ENCODE peak calls at places on chromosomes 16 and 17, in seven cellular contexts. O, P, I, Q, H, B and F are unnamed samples.

GRCh38 chr17:70871180-70871818 is 702.0 kb downstream of the KCNJ2 start:
- DNase-seq in O (no peak), B (no peak), I (no peak), P (no peak), Q (no peak), H (no peak), F (no peak)

GRCh38 chr16:75023019-75023418 is 24.2 kb downstream of the ZNRF1 start:
- DNase-seq in B (no peak), Q (no peak), O (no peak), P (no peak), H (no peak), I (no peak), F (no peak)

GRCh38 chr17:32356750-32357149 is 6.8 kb downstream of the ZNF207 start:
- DNase-seq in H (no peak), P (no peak), B (no peak), O (no peak), I (no peak), Q (no peak), F (no peak)

GRCh38 chr17:57949649-57950048 is 5.6 kb downstream of the CUEDC1 start:
- DNase-seq in H (peak), B (no peak), O (no peak), I (no peak), P (no peak), Q (no peak), F (no peak)

GRCh38 chr17:62823111-62823895 is 15.2 kb upstream of the MARCHF10 start:
- DNase-seq in P (no peak), B (no peak), O (no peak), Q (no peak), H (no peak), I (no peak), F (no peak)

GRCh38 chr16:46757339-46758050 is 9.4 kb upstream of the MYLK3 start:
- DNase-seq in H (peak), O (no peak), B (no peak), I (peak), Q (peak), P (no peak), F (no peak)

GRCh38 chr16:50457979-50458461 is 89.2 kb upstream of the BRD7 start:
- DNase-seq in H (no peak), I (no peak), O (no peak), P (no peak), Q (no peak), B (no peak), F (no peak)

GRCh38 chr16:89670496-89671431 is 13.1 kb downstream of the SPATA33 start:
- DNase-seq in O (no peak), P (no peak), H (no peak), Q (no peak), B (no peak), I (no peak), F (no peak)

GRCh38 chr16:11474617-11475291 is 112.0 kb downstream of the LITAF start:
- DNase-seq in P (no peak), B (no peak), Q (no peak), O (no peak), I (peak), H (no peak), F (no peak)

GRCh38 chr17:43578699-43579569 is 32.8 kb upstream of the ETV4 start:
- DNase-seq in Q (no peak), P (no peak), B (no peak), I (no peak), O (no peak), H (no peak), F (no peak)

GRCh38 chr17:1636732-1637285 is 8.2 kb upstream of the SLC43A2 start:
- DNase-seq in I (no peak), P (no peak), O (no peak), B (no peak), H (no peak), Q (no peak), F (no peak)

GRCh38 chr16:82748026-82748425 is 121.3 kb downstream of the CDH13 start:
- DNase-seq in P (no peak), H (peak), B (no peak), I (no peak), Q (no peak), O (no peak), F (no peak)

GRCh38 chr16:89116341-89117238 is 22.9 kb downstream of the ACSF3 start:
- DNase-seq in Q (no peak), H (peak), B (no peak), O (no peak), P (peak), I (no peak), F (no peak)

GRCh38 chr16:48524348-48525200 is 85.4 kb downstream of the N4BP1 start:
- DNase-seq in B (peak), I (no peak), P (no peak), H (no peak), O (no peak), Q (no peak), F (no peak)

GRCh38 chr16:61263400-61263799 is 772.8 kb downstream of the CDH8 start:
- DNase-seq in B (no peak), H (no peak), O (no peak), P (no peak), I (no peak), Q (no peak), F (no peak)

GRCh38 chr17:58786586-58787295 is 31.1 kb downstream of the PPM1E start:
- DNase-seq in H (no peak), I (peak), P (no peak), B (no peak), O (no peak), Q (no peak), F (no peak)

GRCh38 chr16:54102888-54103866 is 183.4 kb downstream of the IRX3 start:
- DNase-seq in P (no peak), Q (no peak), I (no peak), O (no peak), B (no peak), H (no peak), F (no peak)

GRCh38 chr16:28977703-28978641 is 3.4 kb downstream of the SPNS1 start:
- DNase-seq in H (no peak), I (no peak), P (no peak), O (no peak), Q (no peak), B (no peak), F (no peak)

GRCh38 chr16:90008708-90009145 is 10.5 kb downstream of the DBNDD1 start:
- DNase-seq in Q (no peak), I (no peak), B (no peak), O (no peak), P (no peak), H (no peak), F (no peak)

GRCh38 chr17:66930933-66931332 is 33.6 kb upstream of the CACNG4 start:
- DNase-seq in O (no peak), H (no peak), Q (no peak), I (no peak), B (peak), P (no peak), F (no peak)

GRCh38 chr16:12119037-12119436 is 142.5 kb downstream of the SNX29 start:
- DNase-seq in Q (no peak), I (no peak), P (no peak), B (no peak), H (no peak), O (no peak), F (no peak)

GRCh38 chr17:81221371-81221841 is 1.4 kb downstream of the CEP131 start:
- DNase-seq in H (no peak), Q (no peak), P (no peak), B (no peak), I (no peak), O (no peak), F (no peak)

GRCh38 chr17:57324646-57325045 is 68.3 kb downstream of the MSI2 start:
- DNase-seq in O (no peak), H (no peak), Q (no peak), P (no peak), B (no peak), I (no peak), F (no peak)

GRCh38 chr16:69253796-69254426 is 57.2 kb upstream of the VPS4A start:
- DNase-seq in I (no peak), Q (peak), H (no peak), B (no peak), P (no peak), O (peak), F (no peak)

GRCh38 chr17:50691550-50692447 is 15.9 kb downstream of the ANKRD40 start:
- DNase-seq in I (peak), Q (no peak), H (no peak), B (peak), P (no peak), O (no peak), F (no peak)

GRCh38 chr16:1438229-1439057 is 5.9 kb downstream of the CCDC154 start:
- DNase-seq in B (no peak), I (no peak), Q (no peak), P (no peak), O (no peak), H (no peak), F (no peak)

GRCh38 chr16:86554599-86554916 is 477 bp downstream of the MTHFSD start:
- DNase-seq in B (no peak), H (no peak), Q (no peak), O (no peak), I (no peak), P (no peak), F (no peak)

GRCh38 chr16:84737192-84737591 is 37.4 kb downstream of the USP10 start:
- DNase-seq in P (no peak), O (no peak), I (no peak), B (no peak), Q (no peak), H (no peak), F (no peak)
- H3K27ac ChIP-seq in P (no peak), O (peak), I (peak), B (no peak), Q (peak), H (no peak), F (peak)

DNA sequence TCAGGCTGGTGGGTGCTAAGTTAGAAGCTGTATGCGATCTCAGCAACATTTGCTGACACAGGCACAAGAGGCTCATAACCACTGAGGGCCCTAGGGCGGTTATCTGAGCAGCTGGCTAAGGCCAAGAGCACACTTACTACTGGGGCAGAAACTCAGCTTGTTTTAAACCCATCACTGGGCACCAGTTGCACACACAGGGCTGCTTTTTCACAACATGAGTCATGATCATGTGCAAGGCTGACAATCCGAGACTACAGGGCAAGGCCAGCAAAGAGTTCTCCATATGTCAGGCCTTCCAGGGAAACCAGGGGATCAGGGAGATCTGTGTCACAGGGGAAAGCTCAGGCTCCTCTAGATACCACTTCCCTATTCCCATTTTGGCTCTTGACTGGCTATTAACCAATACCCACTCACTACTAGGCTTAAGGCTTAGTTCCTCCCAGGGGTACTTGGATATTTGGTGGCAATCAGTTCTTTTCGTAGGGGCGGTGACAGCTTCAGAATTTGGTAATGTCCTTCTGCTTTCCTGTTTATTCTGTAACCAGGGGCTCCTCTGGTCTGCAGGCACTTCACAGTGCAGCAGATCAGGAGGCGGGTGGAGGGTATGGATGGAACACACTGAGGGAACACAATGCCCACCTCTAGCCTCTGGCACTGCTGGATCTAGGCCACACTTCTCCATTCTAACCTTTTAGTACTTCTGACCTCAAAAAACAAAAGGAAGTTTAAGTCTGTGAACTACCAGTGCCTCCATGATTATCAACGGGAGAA is 44.9 kb upstream of the ERN1 start:
- DNase-seq in Q (no peak), O (no peak), P (no peak), B (no peak), I (no peak), H (peak), F (no peak)
- TF ChIP-seq POLR2A in Q (no peak), O (no peak), P (no peak), B (no peak), I (no peak), H (no peak), F (no peak)

GRCh38 chr16:57373117-57373947 is 1.0 kb downstream of the CX3CL1 start:
- DNase-seq in P (no peak), B (no peak), I (no peak), Q (no peak), O (no peak), H (no peak), F (no peak)
- H3K4me3 ChIP-seq in P (peak), B (peak), I (peak), Q (peak), O (peak), H (peak), F (peak)

GRCh38 chr17:18028114-18028513 is 10.9 kb downstream of the ATPAF2 start:
- DNase-seq in Q (no peak), P (no peak), I (no peak), H (no peak), O (no peak), B (no peak), F (no peak)

GRCh38 chr17:18028684-18029540 is 10.1 kb downstream of the ATPAF2 start:
- DNase-seq in Q (no peak), I (no peak), P (no peak), H (no peak), B (no peak), O (no peak), F (no peak)

GRCh38 chr17:18025596-18026407 is 13.2 kb downstream of the ATPAF2 start:
- DNase-seq in Q (no peak), H (no peak), P (no peak), I (no peak), B (no peak), O (no peak), F (no peak)

GRCh38 chr17:18026408-18026776 is 12.6 kb downstream of the ATPAF2 start:
- DNase-seq in Q (no peak), O (no peak), H (peak), P (no peak), B (no peak), I (no peak), F (no peak)

GRCh38 chr17:18027280-18027679 is 11.7 kb downstream of the ATPAF2 start:
- DNase-seq in P (no peak), B (no peak), H (no peak), Q (no peak), O (no peak), I (no peak), F (no peak)
- H3K27ac ChIP-seq in P (no peak), B (no peak), H (peak), Q (no peak), O (no peak), I (no peak), F (no peak)

GRCh38 chr17:37060094-37060493 is 111.3 kb downstream of the AATF start:
- DNase-seq in Q (no peak), H (no peak), B (no peak), P (no peak), I (no peak), O (no peak), F (no peak)

GRCh38 chr17:37054894-37055293 is 106.1 kb downstream of the AATF start:
- DNase-seq in Q (no peak), H (no peak), O (no peak), B (no peak), P (no peak), I (no peak), F (no peak)

GRCh38 chr17:37056622-37057021 is 107.9 kb downstream of the AATF start:
- DNase-seq in Q (no peak), B (no peak), P (no peak), O (no peak), I (no peak), H (no peak), F (no peak)

GRCh38 chr17:37051839-37052238 is 103.1 kb downstream of the AATF start:
- DNase-seq in P (no peak), H (no peak), Q (no peak), O (no peak), B (no peak), I (no peak), F (no peak)

DNA sequence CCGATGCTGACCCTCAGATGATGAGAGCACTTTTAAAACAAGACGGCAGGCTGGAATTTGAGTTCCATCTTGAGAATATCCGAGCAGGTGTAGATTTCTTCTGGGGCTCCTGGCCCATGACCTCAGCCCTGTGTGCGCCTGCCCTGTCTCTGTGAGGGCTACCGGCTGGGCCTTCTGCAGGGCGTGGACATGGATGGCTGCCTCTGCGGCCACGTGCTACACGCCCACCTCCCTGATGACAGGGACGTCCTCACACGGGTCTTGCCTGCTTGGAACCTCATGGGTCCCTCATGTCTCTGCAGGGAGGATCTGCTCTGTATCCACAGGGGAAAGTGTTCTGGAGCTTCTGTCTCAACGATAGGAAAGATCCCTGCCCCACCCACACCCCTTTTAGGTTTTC is 106.8 kb downstream of the AATF start:
- DNase-seq in P (no peak), Q (no peak), B (no peak), O (no peak), I (no peak), H (no peak), F (no peak)
- TF ChIP-seq POLR2A in P (no peak), Q (no peak), B (no peak), O (no peak), I (no peak), H (no peak), F (no peak)

DNA sequence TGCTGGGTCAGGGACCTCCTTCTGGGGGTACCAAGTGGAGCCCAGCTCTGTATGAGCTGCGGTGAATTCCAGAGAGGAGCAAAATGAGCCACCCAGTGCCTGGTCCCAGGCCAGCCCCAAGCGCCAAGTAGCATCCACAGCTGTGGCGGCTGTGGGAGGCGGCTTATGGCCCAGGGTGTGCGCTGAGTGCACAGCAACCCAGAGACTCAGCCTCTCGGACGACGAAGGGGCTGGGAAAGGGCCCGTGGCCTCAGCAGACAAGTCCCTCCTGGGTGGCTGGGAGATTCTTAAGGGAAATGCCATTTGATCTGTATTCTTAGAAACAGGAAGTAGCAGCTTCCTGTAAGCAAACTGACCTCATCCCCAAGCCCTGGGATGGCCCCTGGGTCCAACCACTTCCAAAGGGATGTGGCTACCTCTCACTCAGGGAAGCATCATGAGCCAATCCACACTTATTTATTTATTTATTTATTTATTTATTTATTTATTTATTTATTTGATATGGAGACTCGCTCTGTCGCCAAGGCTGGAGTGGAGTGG is 19.8 kb upstream of the ATP2A3 start:
- DNase-seq in P (no peak), O (no peak), Q (no peak), B (peak), I (no peak), H (peak), F (no peak)
- H3K4me3 ChIP-seq in P (no peak), O (no peak), Q (no peak), B (no peak), I (no peak), H (no peak), F (no peak)

GRCh38 chr16:68233835-68234187 is 2.1 kb downstream of the ESRP2 start:
- DNase-seq in H (no peak), B (no peak), Q (no peak), I (no peak), O (peak), P (no peak), F (no peak)

GRCh38 chr16:68235105-68235881 is 634 bp downstream of the ESRP2 start:
- DNase-seq in Q (peak), P (peak), I (peak), B (no peak), O (peak), H (no peak), F (no peak)

GRCh38 chr16:68233085-68233834 is 2.7 kb downstream of the ESRP2 start:
- DNase-seq in I (no peak), Q (no peak), B (no peak), H (no peak), O (no peak), P (peak), F (no peak)

GRCh38 chr16:68235882-68236803 is at the start of gene ESRP2:
- DNase-seq in I (peak), O (peak), B (peak), Q (peak), P (peak), H (peak), F (no peak)

GRCh38 chr16:68234188-68235104 is 1.5 kb downstream of the ESRP2 start:
- DNase-seq in P (peak), Q (peak), B (no peak), H (no peak), I (peak), O (peak), F (no peak)
- H3K27ac ChIP-seq in P (no peak), Q (peak), B (peak), H (no peak), I (peak), O (no peak), F (peak)

DNA sequence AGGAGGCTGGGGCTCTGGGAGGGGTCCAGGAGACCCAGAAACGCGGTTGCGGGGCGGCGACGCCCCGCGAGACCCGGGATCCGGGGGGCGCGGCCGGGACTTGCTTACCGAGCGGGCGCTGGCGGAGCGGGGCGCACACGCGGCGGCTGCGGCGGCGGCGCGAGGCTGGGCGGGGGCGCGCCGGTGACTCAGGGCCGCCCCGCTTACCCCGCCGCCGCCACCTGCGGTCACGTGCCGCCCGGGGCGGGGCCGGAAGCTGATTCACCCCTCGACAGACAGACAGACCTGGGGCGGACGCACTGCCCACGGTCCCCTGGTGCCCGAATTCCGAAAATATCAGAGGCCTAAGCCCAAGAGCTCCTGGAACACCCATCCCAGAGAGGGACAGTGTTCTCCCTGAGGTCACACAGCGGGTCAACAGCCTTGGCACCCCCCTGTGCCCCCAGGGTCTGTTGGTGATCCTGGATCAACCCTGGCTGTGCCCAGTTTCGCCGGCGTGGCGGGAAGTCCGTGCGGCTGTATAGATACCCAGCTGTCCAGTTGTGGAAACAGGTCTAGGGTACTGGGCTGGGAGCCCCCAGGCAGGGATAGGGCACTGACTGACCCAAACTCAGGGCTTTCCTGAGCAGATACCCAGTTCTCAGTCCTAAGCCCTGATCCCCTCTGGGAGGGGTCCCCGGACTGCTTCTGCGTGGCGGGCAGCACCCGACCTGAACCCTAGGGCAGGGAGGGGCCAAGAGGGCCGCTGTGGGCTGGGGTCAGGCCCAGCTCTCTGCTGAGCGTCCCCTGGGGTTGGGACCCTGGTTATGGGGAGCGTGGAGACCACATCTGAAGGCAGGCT is at the start of gene FAM83G:
- DNase-seq in Q (peak), P (peak), O (peak), H (peak), B (no peak), I (peak), F (peak)
- TF ChIP-seq POLR2A in Q (peak), P (no peak), O (no peak), H (no peak), B (no peak), I (no peak), F (no peak)